ENCODE peak calls at places on chromosomes 1 and 21, in five cellular contexts. D is hepatocyte, B is HCT116, X is SK-N-SH, F is PC-3. I is an unnamed sample.
A peak's percentile ranks its signal among the peaks of the same experiment; 100 is the strongest.

GRCh38 chr1:206890125-206890637 is 7.1 kb upstream of the IL24 start:
- DNase-seq in F (peak; percentile 99), B (no peak), D (no peak), X (no peak), I (no peak)

GRCh38 chr21:32414579-32415358 is 2.3 kb downstream of the EVA1C start:
- DNase-seq in D (peak; percentile 21), X (peak; percentile 42), B (no peak), F (peak; percentile 61), I (peak; percentile 11)

GRCh38 chr1:18299441-18300338 is 181.0 kb upstream of the KLHDC7A start:
- DNase-seq in F (peak; percentile 28), B (peak; percentile 10), D (peak; percentile 40), X (peak; percentile 73), I (peak; percentile 68)

GRCh38 chr1:232538224-232538942 is 91.5 kb downstream of the SIPA1L2 start:
- DNase-seq in B (peak; percentile 74), X (no peak), D (peak; percentile 25), F (peak; percentile 91), I (peak; percentile 58)

GRCh38 chr1:32993215-32993566 is 28.6 kb upstream of the RNF19B start:
- DNase-seq in B (no peak), F (no peak), X (no peak), D (no peak), I (no peak)

GRCh38 chr1:30046751-30047150 is 676.6 kb downstream of the MATN1 start:
- DNase-seq in F (no peak), B (no peak), D (no peak), X (no peak), I (no peak)

GRCh38 chr1:67561704-67562113 is 123.3 kb upstream of the GADD45A start:
- DNase-seq in D (peak; percentile 94), F (peak; percentile 92), B (peak; percentile 77), X (peak; percentile 84), I (peak; percentile 88)

GRCh38 chr1:16021681-16022080 is at the start of gene CLCNKA:
- DNase-seq in B (no peak), X (no peak), F (no peak), D (peak; percentile 48), I (no peak)

GRCh38 chr1:111904478-111905218 is 84.8 kb downstream of the KCND3 start:
- DNase-seq in D (no peak), B (no peak), F (no peak), X (peak; percentile 43), I (peak; percentile 85)

GRCh38 chr1:87325982-87326738 is 2.5 kb upstream of the LMO4 start:
- DNase-seq in B (no peak), X (peak; percentile 40), D (peak; percentile 74), F (peak; percentile 81), I (peak; percentile 56)

GRCh38 chr1:110184414-110184813 is 25.7 kb upstream of the KCNC4 start:
- DNase-seq in X (no peak), D (no peak), B (no peak), F (no peak), I (no peak)

GRCh38 chr1:184649500-184649899 is 105.2 kb downstream of the EDEM3 start:
- DNase-seq in D (no peak), F (no peak), X (no peak), B (no peak), I (no peak)

DNA sequence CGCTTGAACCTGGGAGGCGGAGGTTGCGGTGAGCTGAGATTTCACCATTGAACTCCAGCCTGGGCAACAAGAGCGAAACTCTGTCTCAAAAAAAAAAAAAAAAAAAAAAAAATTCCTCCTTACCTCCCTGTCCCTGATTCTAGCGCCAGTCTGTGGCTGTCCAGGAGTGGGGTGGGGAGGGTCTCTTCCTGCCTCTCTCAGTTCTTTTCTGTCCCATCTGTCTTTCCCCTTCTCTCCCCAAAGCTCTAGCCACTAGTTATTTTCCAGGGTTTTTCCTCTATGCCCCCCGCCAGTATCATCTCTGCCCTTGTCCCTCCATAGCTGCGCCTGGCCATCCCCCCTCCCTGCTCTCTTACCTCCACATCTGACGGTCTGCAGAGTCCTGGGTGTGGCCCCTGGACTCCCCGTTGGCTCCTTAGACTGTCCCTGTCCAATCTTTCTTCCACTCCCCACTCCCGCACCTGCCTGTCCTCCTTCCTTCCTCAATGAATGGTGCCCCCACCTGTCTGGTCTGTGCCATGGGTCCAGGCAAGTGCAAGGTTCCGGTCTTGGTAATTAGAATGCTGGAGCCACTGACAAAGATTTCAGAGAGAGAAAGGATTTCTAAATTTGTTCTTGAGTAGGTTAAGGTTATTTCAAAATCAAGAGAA is 1.6 kb upstream of the TMEM63A start:
- DNase-seq in X (no peak), D (no peak), F (peak; percentile 25), B (no peak), I (no peak)
- TF ChIP-seq CTCF in X (no peak), D (no peak), F (peak; percentile 47), B (no peak), I (no peak)

GRCh38 chr1:198811436-198811835 is 172.6 kb downstream of the PTPRC start:
- DNase-seq in X (no peak), D (no peak), F (no peak), B (no peak), I (no peak)
- TF ChIP-seq EZH2phosphoT487 in X (no peak), D (no peak), F (no peak), B (no peak), I (no peak)

GRCh38 chr21:45583831-45584509 is 41.7 kb upstream of the SLC19A1 start:
- DNase-seq in B (no peak), D (no peak), F (no peak), X (no peak), I (no peak)

GRCh38 chr21:45588861-45589491 is 46.7 kb upstream of the SLC19A1 start:
- DNase-seq in D (no peak), F (no peak), B (no peak), X (no peak), I (no peak)

GRCh38 chr21:45588086-45588825 is 46.0 kb upstream of the SLC19A1 start:
- DNase-seq in X (no peak), B (no peak), F (no peak), D (no peak), I (no peak)

GRCh38 chr21:45584786-45585185 is 42.5 kb upstream of the SLC19A1 start:
- DNase-seq in D (no peak), B (no peak), F (no peak), X (no peak), I (no peak)

GRCh38 chr21:45586289-45586858 is 44.1 kb upstream of the SLC19A1 start:
- DNase-seq in D (no peak), B (no peak), X (no peak), F (peak; percentile 31), I (no peak)
- H3K9me3 ChIP-seq in D (peaks cover 3% of the 10 kb centered on the region), B (peaks cover 20% of the 10 kb centered on the region), X (peaks cover 7% of the 10 kb centered on the region), F (no peaks in the 10 kb centered on the region), I (peaks cover 8% of the 10 kb centered on the region)

GRCh38 chr1:169511339-169512028 is 25.7 kb upstream of the SLC19A2 start:
- DNase-seq in D (no peak), F (peak; percentile 93), X (no peak), B (no peak), I (no peak)

GRCh38 chr1:169517544-169518186 is 31.9 kb upstream of the SLC19A2 start:
- DNase-seq in X (no peak), B (no peak), F (peak; percentile 74), D (no peak), I (no peak)

GRCh38 chr1:169514566-169515270 is 29.0 kb upstream of the SLC19A2 start:
- DNase-seq in D (no peak), X (no peak), B (no peak), F (peak; percentile 32), I (no peak)

GRCh38 chr1:169513208-169513607 is 27.5 kb upstream of the SLC19A2 start:
- DNase-seq in D (no peak), F (no peak), B (no peak), X (no peak), I (no peak)

GRCh38 chr1:169515641-169516040 is 29.9 kb upstream of the SLC19A2 start:
- DNase-seq in X (no peak), F (no peak), D (no peak), B (no peak), I (no peak)
- TF ChIP-seq CTCF in X (no peak), F (no peak), D (no peak), B (no peak), I (no peak)

GRCh38 chr1:20105856-20106255 is 13.5 kb downstream of the PLA2G2D start:
- DNase-seq in X (no peak), F (peak; percentile 86), B (no peak), D (no peak), I (no peak)

GRCh38 chr1:20099533-20099932 is 19.8 kb downstream of the PLA2G2D start:
- DNase-seq in F (no peak), X (no peak), B (no peak), D (no peak), I (no peak)

GRCh38 chr1:20107351-20107750 is 12.0 kb downstream of the PLA2G2D start:
- DNase-seq in D (no peak), X (no peak), B (no peak), F (no peak), I (no peak)

GRCh38 chr1:20100632-20101355 is 18.5 kb downstream of the PLA2G2D start:
- DNase-seq in X (peak; percentile 70), B (peak; percentile 52), F (peak; percentile 77), D (peak; percentile 69), I (peak; percentile 73)

DNA sequence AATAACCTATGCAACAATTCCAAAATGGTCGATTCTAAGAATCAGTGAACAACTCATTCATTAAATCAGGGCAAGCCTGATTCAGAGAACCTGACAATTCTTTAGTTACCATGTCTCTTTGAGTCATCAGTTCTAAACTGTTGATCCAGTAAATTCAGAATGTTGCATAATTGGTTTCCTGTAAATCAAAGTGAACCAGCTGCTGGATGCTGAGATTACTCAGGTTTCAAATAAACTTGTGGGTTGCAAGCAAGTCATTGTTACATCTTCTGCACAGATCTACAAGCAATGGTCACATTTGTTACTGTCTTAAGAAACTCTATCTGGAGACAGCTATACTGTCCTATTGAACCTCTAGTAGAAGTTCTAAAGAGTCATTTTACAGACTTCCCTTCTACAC is 16.5 kb downstream of the PLA2G2D start:
- DNase-seq in F (peak; percentile 90), B (no peak), X (no peak), D (no peak), I (no peak)
- TF ChIP-seq EZH2phosphoT487 in F (no peak), B (no peak), X (no peak), D (no peak), I (no peak)

DNA sequence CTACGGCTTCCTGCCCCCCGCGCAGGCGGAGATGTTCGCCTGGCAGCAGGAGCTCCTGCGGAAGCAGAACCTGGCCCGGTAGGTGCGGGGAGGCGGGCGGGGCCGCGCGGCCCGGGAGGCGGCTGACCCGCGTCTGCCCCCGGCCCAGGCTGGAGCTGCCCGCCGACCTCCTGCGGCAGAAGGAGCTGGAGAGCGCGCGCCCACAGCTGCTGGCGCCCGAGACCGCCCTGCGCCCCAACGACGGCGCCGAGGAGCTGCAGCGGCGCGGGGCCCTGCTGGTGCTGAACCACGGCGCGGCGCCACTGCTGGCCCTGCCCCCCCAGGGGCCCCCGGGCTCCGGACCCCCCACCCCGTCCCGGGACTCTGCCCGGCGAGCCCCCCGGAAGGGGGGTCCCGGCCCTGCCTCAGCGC is 16.6 kb downstream of the NOC2L start:
- DNase-seq in D (peak; percentile 61), X (peak; percentile 74), B (no peak), F (no peak), I (peak; percentile 76)
- H3K9me3 ChIP-seq in D (no peaks in the 10 kb centered on the region), X (no peaks in the 10 kb centered on the region), B (no peaks in the 10 kb centered on the region), F (no peaks in the 10 kb centered on the region), I (no peaks in the 10 kb centered on the region)

DNA sequence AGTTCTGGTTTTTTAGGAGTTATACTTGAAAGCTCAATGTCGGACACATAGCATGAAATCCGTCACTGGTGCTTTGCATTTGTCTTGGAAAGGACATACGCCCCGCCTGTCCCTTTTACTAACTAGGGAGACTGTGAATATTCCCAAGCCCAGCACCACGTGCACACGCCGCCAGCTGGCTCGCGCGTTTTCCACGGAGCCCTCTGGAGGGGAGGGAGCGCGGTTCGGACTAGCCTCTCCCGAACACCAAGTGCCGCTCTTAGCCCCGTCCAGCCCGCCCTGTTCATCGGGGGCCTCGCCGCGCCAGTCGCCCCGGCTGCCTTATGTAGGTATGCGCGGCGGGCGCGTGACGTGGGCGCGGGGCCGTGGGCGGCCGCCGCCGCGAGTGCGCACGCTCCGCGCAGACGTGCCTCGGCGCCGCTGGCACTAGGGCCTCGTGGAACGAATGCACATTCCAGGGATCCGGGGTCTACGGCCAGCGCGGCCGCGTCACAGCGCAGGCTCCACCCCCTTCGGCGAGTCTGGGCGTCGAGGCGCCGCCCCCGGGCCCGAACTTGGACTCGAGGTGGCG is 689 bp upstream of the IRF2BP2 start:
- DNase-seq in D (peak; percentile 97), X (peak; percentile 92), F (peak; percentile 84), B (peak; percentile 82), I (peak; percentile 89)
- TF ChIP-seq CTCF in D (no peak), X (no peak), F (no peak), B (no peak), I (no peak)

I was measured in neural progenitor cell.